ENCODE peak calls at places on chromosomes 11 and 22, in five cellular contexts. Y is heart left ventricle, X is tibial nerve, V is IMR-90, M is breast epithelium. N is an unnamed sample.
A peak's percentile ranks its signal among the peaks of the same experiment; 100 is the strongest.

GRCh38 chr11:17921620-17922473 is 91.0 kb downstream of the SERGEF start:
- DNase-seq in Y (peak; percentile 21), X (no peak), V (peak; percentile 36), M (no peak), N (no peak)

GRCh38 chr11:113690619-113691569 is 15.2 kb downstream of the TMPRSS5 start:
- DNase-seq in Y (no peak), X (peak; percentile 23), V (peak; percentile 32), M (peak; percentile 59), N (peak; percentile 53)

GRCh38 chr11:3147257-3147619 is 17.9 kb downstream of the OSBPL5 start:
- DNase-seq in Y (peak; percentile 77), X (no peak), V (no peak), M (no peak), N (no peak)

GRCh38 chr11:118870396-118871343 is 13.0 kb upstream of the CXCR5 start:
- DNase-seq in Y (peak; percentile 66), X (peak; percentile 46), V (peak; percentile 13), M (peak; percentile 41), N (no peak)

GRCh38 chr11:61632096-61632495 is 48.1 kb upstream of the DAGLA start:
- DNase-seq in Y (no peak), X (no peak), V (no peak), M (no peak), N (no peak)

GRCh38 chr11:116871248-116871647 is 33.8 kb upstream of the APOA1 start:
- DNase-seq in Y (no peak), X (no peak), V (peak; percentile 90), M (no peak), N (peak; percentile 56)

GRCh38 chr11:35352107-35352888 is 67.1 kb downstream of the SLC1A2 start:
- DNase-seq in Y (no peak), X (no peak), V (peak; percentile 84), M (no peak), N (no peak)

GRCh38 chr22:24975125-24975640 is 22.7 kb downstream of the KIAA1671 start:
- DNase-seq in Y (no peak), X (no peak), V (no peak), M (no peak), N (no peak)

GRCh38 chr11:121777056-121777455 is 324.3 kb upstream of the SORL1-AS1 start:
- DNase-seq in Y (no peak), X (no peak), V (no peak), M (no peak), N (no peak)

GRCh38 chr11:103805688-103806009 is 230.8 kb upstream of the DDI1 start:
- DNase-seq in Y (no peak), X (no peak), V (no peak), M (no peak), N (no peak)

GRCh38 chr22:46933526-46933925 is 171.1 kb downstream of the TBC1D22A start:
- DNase-seq in Y (no peak), X (no peak), V (no peak), M (no peak), N (no peak)

GRCh38 chr11:123702137-123702536 is 39.3 kb downstream of the ZNF202 start:
- DNase-seq in Y (peak; percentile 26), X (no peak), V (no peak), M (no peak), N (no peak)

GRCh38 chr11:103806130-103806900 is 230.1 kb upstream of the DDI1 start:
- DNase-seq in Y (peak; percentile 28), X (no peak), V (peak; percentile 93), M (peak; percentile 21), N (peak; percentile 29)

GRCh38 chr22:30857103-30857502 is 111.5 kb downstream of the MORC2 start:
- DNase-seq in Y (no peak), X (no peak), V (no peak), M (no peak), N (no peak)

GRCh38 chr11:130216221-130216550 is 56.6 kb downstream of the ST14 start:
- DNase-seq in Y (no peak), X (no peak), V (no peak), M (peak; percentile 7), N (no peak)

GRCh38 chr11:69040581-69041260 is 8.0 kb upstream of the TPCN2 start:
- DNase-seq in Y (no peak), X (no peak), V (peak; percentile 86), M (no peak), N (no peak)

GRCh38 chr11:115676206-115676605 is 172.0 kb upstream of the CADM1 start:
- DNase-seq in Y (no peak), X (no peak), V (no peak), M (no peak), N (no peak)

GRCh38 chr11:86999388-86999787 is 38.3 kb upstream of the TMEM135 start:
- DNase-seq in Y (no peak), X (no peak), V (no peak), M (no peak), N (no peak)

GRCh38 chr11:118618991-118619375 is 11.6 kb downstream of the PHLDB1 start:
- DNase-seq in Y (peak; percentile 79), X (peak; percentile 62), V (peak; percentile 78), M (peak; percentile 87), N (no peak)

GRCh38 chr11:66970808-66971442 is 4.2 kb upstream of the C11orf86 start:
- DNase-seq in Y (no peak), X (peak; percentile 43), V (peak; percentile 100), M (peak; percentile 55), N (peak; percentile 95)

GRCh38 chr11:44316388-44317240 is 6.7 kb upstream of the ALX4 start:
- DNase-seq in Y (no peak), X (no peak), V (no peak), M (no peak), N (no peak)

GRCh38 chr11:16295592-16295991 is 60.8 kb downstream of the SOX6 start:
- DNase-seq in Y (no peak), X (no peak), V (no peak), M (no peak), N (no peak)

GRCh38 chr22:39150848-39151215 is 1.6 kb downstream of the CBX7 start:
- DNase-seq in Y (no peak), X (peak; percentile 10), V (no peak), M (no peak), N (no peak)

DNA sequence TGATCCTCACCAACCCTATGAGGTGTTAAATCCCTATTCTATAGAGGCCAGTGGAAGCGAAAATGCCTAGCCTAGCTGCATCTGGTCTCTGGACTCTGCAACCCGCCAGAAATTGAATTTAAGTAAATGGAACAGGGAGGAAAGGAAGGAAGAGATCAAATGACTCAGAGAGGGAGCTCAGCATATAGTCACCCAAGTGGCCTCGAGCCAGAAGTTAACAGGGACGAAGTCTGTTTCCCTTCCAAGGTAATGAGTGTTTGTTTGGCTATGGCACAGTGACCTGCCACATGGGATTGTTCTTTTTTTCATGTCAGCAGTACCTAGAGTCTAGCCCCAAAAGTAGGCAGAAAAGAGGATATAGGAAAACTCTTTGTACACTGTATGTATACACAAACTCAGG is 66.3 kb downstream of the PAK1 start:
- DNase-seq in Y (peak; percentile 29), X (no peak), V (peak; percentile 92), M (peak; percentile 49), N (no peak)
- H3K27ac ChIP-seq in Y (no peak overlapping the region), X (no peak overlapping the region), V (no peak overlapping the region), M (peak overlapping the region; percentile 57), N (peak overlapping the region; percentile 24)

GRCh38 chr11:27390959-27391326 is 27.9 kb upstream of the CCDC34 start:
- DNase-seq in Y (no peak), X (no peak), V (peak; percentile 83), M (no peak), N (no peak)
- H3K27ac ChIP-seq in Y (no peak overlapping the region), X (no peak overlapping the region), V (no peak overlapping the region), M (no peak overlapping the region), N (no peak overlapping the region)

GRCh38 chr11:70782401-70782913 is 384.1 kb downstream of the CTTN start:
- DNase-seq in Y (no peak), X (no peak), V (no peak), M (no peak), N (no peak)

GRCh38 chr11:70785372-70785771 is 387.0 kb downstream of the CTTN start:
- DNase-seq in Y (no peak), X (no peak), V (no peak), M (no peak), N (no peak)

GRCh38 chr11:70783821-70784220 is 385.5 kb downstream of the CTTN start:
- DNase-seq in Y (no peak), X (no peak), V (no peak), M (no peak), N (no peak)

GRCh38 chr11:70786021-70786665 is 387.8 kb downstream of the CTTN start:
- DNase-seq in Y (no peak), X (no peak), V (no peak), M (no peak), N (no peak)

GRCh38 chr11:70783356-70783755 is 385.0 kb downstream of the CTTN start:
- DNase-seq in Y (no peak), X (no peak), V (peak; percentile 4), M (no peak), N (no peak)
- H3K27ac ChIP-seq in Y (no peak overlapping the region), X (no peak overlapping the region), V (no peak overlapping the region), M (no peak overlapping the region), N (no peak overlapping the region)

GRCh38 chr11:126646701-126647209 is 291.3 kb downstream of the ST3GAL4 start:
- DNase-seq in Y (no peak), X (no peak), V (peak; percentile 44), M (no peak), N (no peak)
- H3K27ac ChIP-seq in Y (no peak overlapping the region), X (no peak overlapping the region), V (no peak overlapping the region), M (no peak overlapping the region), N (peak overlapping the region; percentile 76)

GRCh38 chr11:125980421-125980820 is 34.6 kb downstream of the VSIG10L2 start:
- DNase-seq in Y (no peak), X (no peak), V (no peak), M (no peak), N (no peak)
- H3K27ac ChIP-seq in Y (no peak overlapping the region), X (no peak overlapping the region), V (no peak overlapping the region), M (no peak overlapping the region), N (no peak overlapping the region)

GRCh38 chr22:36316419-36316818 is 63.5 kb downstream of the APOL1 start:
- DNase-seq in Y (peak; percentile 19), X (no peak), V (no peak), M (no peak), N (no peak)
- H3K27ac ChIP-seq in Y (no peak overlapping the region), X (no peak overlapping the region), V (peak overlapping the region; percentile 9), M (peak overlapping the region; percentile 7), N (no peak overlapping the region)

DNA sequence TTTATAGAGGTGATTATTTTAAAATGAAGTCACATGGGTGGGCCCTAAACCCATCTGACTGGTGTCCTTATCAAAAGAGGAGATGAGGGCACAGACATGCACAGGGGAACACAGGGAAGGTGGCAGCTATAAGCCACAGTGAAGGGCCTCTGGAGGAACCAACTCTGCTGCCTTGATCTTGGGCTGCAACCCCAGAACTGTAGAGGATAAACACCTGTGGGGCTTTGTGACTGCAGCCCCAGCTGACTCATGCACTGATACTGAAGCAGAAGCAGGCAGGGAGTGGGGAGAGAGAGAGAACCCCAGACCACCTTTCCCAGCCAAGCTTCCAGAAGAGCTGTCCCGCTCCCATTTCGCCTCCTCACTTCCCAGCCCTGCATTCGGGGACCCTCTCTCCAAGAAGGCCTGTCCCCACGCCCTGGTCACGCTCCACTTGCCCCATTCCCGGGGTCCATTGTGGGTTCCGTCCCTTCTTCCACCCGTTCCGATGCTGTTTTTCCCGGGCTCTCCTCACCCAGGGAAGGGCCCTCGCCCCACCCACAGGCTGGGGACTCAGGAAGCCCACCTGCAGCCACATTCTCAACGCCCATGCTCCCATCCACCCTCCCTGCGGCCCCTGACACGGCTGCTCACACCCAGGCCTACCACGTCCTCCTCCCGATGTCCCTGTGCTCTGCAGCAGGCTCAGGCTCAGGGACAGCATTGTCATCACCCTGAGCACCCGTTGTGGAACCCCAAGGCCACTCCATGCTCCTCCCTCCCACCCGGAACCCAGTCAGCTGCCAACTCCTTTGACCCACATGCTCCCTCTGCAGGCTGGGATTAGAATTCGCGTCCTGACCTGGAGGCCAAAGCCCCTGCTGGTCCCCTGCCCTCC is 90.8 kb upstream of the SHANK2 start:
- DNase-seq in Y (no peak), X (no peak), V (peak; percentile 15), M (no peak), N (no peak)
- H3K27ac ChIP-seq in Y (no peak overlapping the region), X (no peak overlapping the region), V (no peak overlapping the region), M (no peak overlapping the region), N (no peak overlapping the region)

N was measured in epithelial cell of prostate.